ENCODE peak calls at places on chromosome 18, in five cellular contexts. E is NCI-H1092 treated with DMSO at 0.1 percent for 48 hours; S is heart right ventricle; Z is colonic mucosa; X is activated CD4-positive, alpha-beta T cell treated with anti-CD3 and anti-CD28 coated beads, Interleukin-2, amount 50 U/mL, for 24 hours. G is an unnamed sample.

GRCh38 chr18:68215931-68216330 is 499.0 kb downstream of the TMX3 start:
- DNase-seq in E (no peak), S (no peak), Z (no peak), X (no peak), G (no peak)

GRCh38 chr18:79912409-79912991 is 39.0 kb downstream of the SLC66A2 start:
- DNase-seq in X (no peak), Z (peak), S (no peak), E (no peak), G (no peak)

GRCh38 chr18:12659904-12660605 is 2.1 kb upstream of the SPIRE1 start:
- DNase-seq in X (no peak), S (peak), E (peak), Z (peak), G (peak)

GRCh38 chr18:59918320-59918755 is 18.5 kb downstream of the PMAIP1 start:
- DNase-seq in Z (peak), S (no peak), E (peak), X (no peak), G (peak)

GRCh38 chr18:36593001-36593400 is 235.8 kb downstream of the TPGS2 start:
- DNase-seq in Z (no peak), S (no peak), E (no peak), X (no peak), G (peak)

GRCh38 chr18:48902856-48903601 is 47.7 kb downstream of the SMAD7 start:
- DNase-seq in S (peak), X (no peak), E (no peak), Z (no peak), G (no peak)

GRCh38 chr18:25873833-25874232 is 216.6 kb downstream of the SS18 start:
- DNase-seq in S (no peak), X (no peak), E (no peak), Z (no peak), G (no peak)

GRCh38 chr18:24491882-24492281 is 31.4 kb downstream of the HRH4 start:
- DNase-seq in X (no peak), S (no peak), E (peak), Z (no peak), G (no peak)

GRCh38 chr18:32072321-32072720 is 19.4 kb upstream of the RNF138 start:
- DNase-seq in Z (no peak), E (no peak), X (no peak), S (no peak), G (peak)

GRCh38 chr18:13611616-13612110 is 114.7 kb downstream of the FAM210A start:
- DNase-seq in S (peak), X (no peak), Z (no peak), E (peak), G (peak)

GRCh38 chr18:27887287-27887686 is 289.6 kb downstream of the CDH2 start:
- DNase-seq in Z (no peak), E (no peak), X (no peak), S (no peak), G (no peak)

GRCh38 chr18:27825735-27826477 is 351.0 kb downstream of the CDH2 start:
- DNase-seq in Z (no peak), X (no peak), S (no peak), E (no peak), G (no peak)

GRCh38 chr18:45957100-45957499 is 10.0 kb downstream of the EPG5 start:
- DNase-seq in E (no peak), X (no peak), S (no peak), Z (no peak), G (no peak)

GRCh38 chr18:23648930-23649622 is 13.6 kb downstream of the ANKRD29 start:
- DNase-seq in E (no peak), X (no peak), Z (no peak), S (no peak), G (peak)

GRCh38 chr18:62957885-62958472 is 242.6 kb downstream of the PHLPP1 start:
- DNase-seq in X (peak), Z (peak), S (peak), E (peak), G (peak)

GRCh38 chr18:13264986-13265900 is 46.7 kb downstream of the LDLRAD4 start:
- DNase-seq in X (no peak), E (no peak), S (no peak), Z (no peak), G (no peak)

G was measured in MV-4-11.